ENCODE peak calls at places on chromosomes 3 and 15, in ten cellular contexts. M is CD14-positive monocyte; S is lower leg skin; J is AG04450; C is CD4-positive, alpha-beta T cell; F is ascending aorta; U is HCT116; K is cardiac fibroblast; G is cardiac muscle cell; E is GM20000. W is an unnamed sample.

GRCh38 chr3:185270262-185270955 is 16.6 kb upstream of the EHHADH start:
- DNase-seq in C (no peak), F (no peak), K (peak), J (no peak), E (peak), U (no peak), G (peak), S (no peak), M (no peak), W (peak)

GRCh38 chr3:130480736-130481135 is 36.2 kb upstream of the COL6A6 start:
- DNase-seq in S (no peak), E (no peak), F (no peak), C (no peak), U (peak), M (no peak), K (peak), J (peak), G (peak), W (peak)

GRCh38 chr3:159356606-159357005 is 554.8 kb downstream of the MFSD1 start:
- DNase-seq in C (no peak), S (no peak), F (no peak), K (no peak), J (no peak), M (no peak), U (no peak), G (no peak), E (no peak), W (no peak)

GRCh38 chr15:62253294-62253693 is 88.2 kb upstream of the C2CD4B start:
- DNase-seq in S (no peak), C (no peak), F (no peak), E (no peak), U (no peak), J (no peak), K (peak), M (no peak), G (peak), W (peak)

GRCh38 chr3:34005886-34006285 is 207.5 kb downstream of the PDCD6IP start:
- DNase-seq in K (no peak), E (no peak), S (no peak), J (peak), C (no peak), G (no peak), F (no peak), U (no peak), M (no peak), W (no peak)

GRCh38 chr15:77863491-77864105 is 213.9 kb downstream of the TBC1D2B start:
- DNase-seq in C (no peak), J (no peak), U (no peak), E (no peak), S (no peak), K (no peak), M (no peak), G (no peak), F (no peak), W (no peak)

GRCh38 chr15:60530653-60531052 is 51.7 kb upstream of the ICE2 start:
- DNase-seq in C (no peak), E (no peak), U (no peak), J (no peak), K (no peak), G (no peak), F (no peak), S (no peak), M (no peak), W (no peak)

GRCh38 chr15:40238927-40239591 is at the start of gene PAK6:
- DNase-seq in G (peak), S (peak), J (no peak), M (no peak), C (no peak), F (no peak), E (peak), K (peak), U (peak), W (peak)

DNA sequence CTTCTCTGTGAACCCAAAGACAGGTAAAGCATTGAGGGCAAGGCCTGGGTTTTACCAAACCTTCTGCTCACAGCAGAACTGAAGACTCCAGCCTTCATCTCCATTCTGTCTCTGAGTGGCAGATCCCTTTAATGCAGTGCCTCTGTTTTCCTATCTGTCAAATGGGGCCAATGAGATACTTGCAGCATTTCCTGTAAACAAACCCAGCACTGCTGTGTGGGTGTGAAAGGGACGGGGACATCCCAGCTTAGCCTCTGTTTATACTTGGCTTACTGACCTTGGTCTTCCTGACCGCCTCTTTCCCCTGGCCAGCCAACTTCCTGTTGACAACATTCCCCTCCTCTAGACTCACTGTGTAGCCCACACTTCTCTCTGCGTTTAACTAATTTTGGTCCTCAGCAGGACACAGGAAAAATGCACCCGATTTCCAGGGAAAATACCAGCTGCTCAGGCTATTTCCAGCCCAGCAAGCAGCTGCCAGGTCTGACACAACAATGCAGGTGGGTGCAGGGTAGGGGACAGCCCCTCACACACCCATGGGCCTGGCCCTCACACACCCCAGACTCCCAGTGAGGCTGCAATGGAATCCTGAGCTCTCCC is 105.9 kb upstream of the HERC1 start:
- DNase-seq in J (peak), S (peak), C (no peak), U (no peak), F (peak), E (peak), K (peak), M (no peak), G (peak), W (no peak)
- TF ChIP-seq CTCF in J (no peak), S (no peak), C (no peak), U (no peak), F (no peak), E (no peak), K (no peak), M (no peak), G (no peak), W (no peak)

GRCh38 chr15:52124270-52124878 is 11.8 kb upstream of the BCL2L10 start:
- DNase-seq in J (no peak), M (no peak), G (peak), S (no peak), K (no peak), E (no peak), U (no peak), F (no peak), C (no peak), W (no peak)

GRCh38 chr15:52132066-52132465 is 19.5 kb upstream of the BCL2L10 start:
- DNase-seq in S (no peak), F (no peak), E (no peak), G (no peak), J (no peak), C (no peak), K (no peak), M (no peak), U (no peak), W (no peak)

GRCh38 chr15:52133510-52134220 is 21.1 kb upstream of the BCL2L10 start:
- DNase-seq in U (no peak), C (no peak), K (no peak), F (no peak), E (no peak), S (no peak), M (no peak), J (no peak), G (no peak), W (no peak)

DNA sequence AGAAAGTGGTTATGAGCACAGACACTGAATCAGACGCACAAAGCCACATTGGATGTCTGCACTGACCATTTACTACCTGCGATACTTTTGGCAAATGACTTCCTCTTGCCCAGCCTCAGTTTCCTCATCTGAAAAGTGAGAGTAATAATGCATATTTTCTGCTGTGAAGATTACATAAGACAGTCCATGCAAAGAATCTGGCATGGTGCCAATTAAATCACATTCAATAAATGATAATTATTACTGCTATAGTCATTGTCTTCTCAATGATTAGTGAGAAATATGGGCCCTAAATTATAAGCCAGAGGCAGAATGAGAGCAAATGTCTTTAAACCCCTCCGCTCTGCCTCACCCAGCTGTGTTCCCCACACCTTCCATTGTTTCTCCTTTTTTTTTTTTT is 16.0 kb upstream of the BCL2L10 start:
- DNase-seq in K (no peak), U (no peak), J (no peak), F (no peak), S (no peak), E (no peak), G (no peak), M (no peak), C (no peak), W (no peak)
- TF ChIP-seq CTCF in K (no peak), U (no peak), J (no peak), F (no peak), S (no peak), E (no peak), G (no peak), M (no peak), C (no peak), W (no peak)

GRCh38 chr3:133376805-133377204 is 23.1 kb upstream of the BFSP2 start:
- DNase-seq in J (no peak), U (no peak), C (no peak), M (no peak), E (no peak), K (no peak), F (no peak), G (peak), S (no peak), W (no peak)
- TF ChIP-seq CTCF in J (no peak), U (no peak), C (no peak), M (no peak), E (no peak), K (peak), F (no peak), G (no peak), S (no peak), W (no peak)

GRCh38 chr3:7290062-7290825 is 429.3 kb downstream of the GRM7 start:
- DNase-seq in K (peak), E (no peak), M (no peak), G (peak), F (no peak), J (no peak), S (no peak), C (no peak), U (no peak), W (no peak)

GRCh38 chr3:7288133-7288532 is 427.2 kb downstream of the GRM7 start:
- DNase-seq in J (no peak), C (no peak), U (no peak), F (no peak), G (no peak), K (no peak), E (no peak), M (no peak), S (no peak), W (no peak)

GRCh38 chr3:7289113-7289512 is 428.2 kb downstream of the GRM7 start:
- DNase-seq in F (no peak), U (no peak), M (no peak), E (no peak), K (peak), S (no peak), G (peak), J (no peak), C (no peak), W (no peak)

GRCh38 chr3:7282988-7283387 is 422.1 kb downstream of the GRM7 start:
- DNase-seq in M (no peak), K (no peak), U (no peak), C (no peak), G (peak), F (no peak), J (no peak), E (no peak), S (no peak), W (no peak)

DNA sequence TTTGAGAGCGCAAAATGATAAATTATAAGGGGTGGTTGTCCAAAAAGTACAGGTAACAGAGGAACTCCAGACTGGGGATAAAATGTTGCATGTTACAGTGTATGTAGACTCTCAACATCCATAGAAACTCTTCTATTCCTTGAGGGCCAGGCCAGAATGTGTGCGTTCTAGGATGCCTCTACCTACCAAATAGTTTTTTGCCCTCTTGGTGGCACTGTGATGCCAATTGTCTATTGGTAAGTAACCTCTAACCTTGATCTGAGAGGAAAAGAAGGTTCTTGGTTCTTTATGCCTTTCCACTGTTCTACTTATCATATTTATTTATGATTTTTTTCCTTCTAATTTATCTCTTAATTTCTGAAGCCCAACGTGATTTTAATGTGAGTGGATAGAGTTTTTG is 424.6 kb downstream of the GRM7 start:
- DNase-seq in U (peak), E (no peak), K (peak), S (no peak), M (no peak), C (no peak), F (no peak), J (no peak), G (peak), W (no peak)
- TF ChIP-seq CTCF in U (peak), E (peak), K (no peak), S (no peak), M (no peak), C (no peak), F (peak), J (no peak), G (peak), W (no peak)

W was measured in Calu3.